ENCODE peak calls at places on chromosomes 6 and 20, in eight cellular contexts. G is stomach, W is kidney epithelial cell, Z is astrocyte of the spinal cord, B is testis, V is fibroblast of the aortic adventitia, T is lower leg skin, S is pancreas. M is an unnamed sample.

GRCh38 chr6:120786682-120787081 is 547.6 kb downstream of the TBC1D32 start:
- DNase-seq in G (no peak), W (no peak), Z (no peak), B (no peak), V (no peak), T (no peak), S (peak), M (no peak)

GRCh38 chr6:30998785-30999184 is 11.5 kb upstream of the MUC22 start:
- DNase-seq in G (no peak), W (no peak), Z (no peak), B (no peak), V (no peak), T (no peak), S (no peak), M (no peak)

GRCh38 chr20:41524980-41525613 is 93.1 kb downstream of the CHD6 start:
- DNase-seq in G (peak), W (peak), Z (peak), B (peak), V (peak), T (peak), S (peak), M (peak)

GRCh38 chr20:1877604-1878195 is 17.5 kb upstream of the SIRPA start:
- DNase-seq in G (no peak), W (no peak), Z (no peak), B (no peak), V (no peak), T (no peak), S (no peak), M (no peak)

GRCh38 chr20:20895537-20895936 is 183.1 kb upstream of the RALGAPA2 start:
- DNase-seq in G (no peak), W (peak), Z (no peak), B (no peak), V (no peak), T (no peak), S (no peak), M (no peak)

GRCh38 chr20:16314722-16315121 is 258.5 kb downstream of the KIF16B start:
- DNase-seq in G (no peak), W (no peak), Z (no peak), B (no peak), V (no peak), T (no peak), S (no peak), M (no peak)

GRCh38 chr6:161917645-161918044 is 643.8 kb upstream of the AGPAT4 start:
- DNase-seq in G (no peak), W (no peak), Z (peak), B (no peak), V (no peak), T (no peak), S (no peak), M (no peak)

GRCh38 chr6:148962854-148963515 is 216.2 kb downstream of the UST start:
- DNase-seq in G (no peak), W (no peak), Z (no peak), B (no peak), V (no peak), T (no peak), S (no peak), M (no peak)

GRCh38 chr6:104855507-104855906 is 4.2 kb downstream of the HACE1 start:
- DNase-seq in G (no peak), W (no peak), Z (peak), B (no peak), V (peak), T (no peak), S (no peak), M (no peak)

GRCh38 chr6:154937306-154938244 is 57.5 kb upstream of the TIAM2 start:
- DNase-seq in G (no peak), W (no peak), Z (peak), B (no peak), V (peak), T (no peak), S (no peak), M (peak)

GRCh38 chr6:143962644-143962929 is 45.5 kb downstream of the PLAGL1 start:
- DNase-seq in G (no peak), W (no peak), Z (peak), B (peak), V (peak), T (no peak), S (no peak), M (peak)

GRCh38 chr6:127695108-127695507 is 118.1 kb downstream of the C6orf58 start:
- DNase-seq in G (no peak), W (no peak), Z (no peak), B (no peak), V (no peak), T (no peak), S (peak), M (no peak)

GRCh38 chr6:104705095-104705707 is 154.5 kb downstream of the HACE1 start:
- DNase-seq in G (no peak), W (peak), Z (peak), B (no peak), V (peak), T (no peak), S (no peak), M (no peak)

GRCh38 chr6:4305056-4305455 is 169.7 kb upstream of the ECI2 start:
- DNase-seq in G (no peak), W (no peak), Z (no peak), B (no peak), V (no peak), T (no peak), S (no peak), M (no peak)

GRCh38 chr6:149233056-149233715 is 84.3 kb upstream of the TAB2 start:
- DNase-seq in G (no peak), W (peak), Z (peak), B (no peak), V (peak), T (no peak), S (no peak), M (no peak)

GRCh38 chr20:18657575-18657974 is 69.7 kb downstream of the DTD1 start:
- DNase-seq in G (no peak), W (no peak), Z (peak), B (no peak), V (peak), T (peak), S (no peak), M (no peak)

GRCh38 chr20:36917943-36918342 is 33.6 kb downstream of the SAMHD1 start:
- DNase-seq in G (no peak), W (no peak), Z (no peak), B (no peak), V (no peak), T (peak), S (no peak), M (no peak)

GRCh38 chr6:15073344-15073789 is 172.5 kb upstream of the JARID2 start:
- DNase-seq in G (no peak), W (peak), Z (no peak), B (no peak), V (no peak), T (no peak), S (no peak), M (no peak)

GRCh38 chr6:158879180-158879579 is 60.0 kb upstream of the EZR start:
- DNase-seq in G (no peak), W (no peak), Z (peak), B (no peak), V (no peak), T (no peak), S (no peak), M (no peak)

GRCh38 chr6:93859964-93860363 is 440.6 kb upstream of the EPHA7 start:
- DNase-seq in G (no peak), W (no peak), Z (no peak), B (no peak), V (no peak), T (no peak), S (no peak), M (no peak)

GRCh38 chr6:32092760-32093497 is 16.2 kb downstream of the TNXB start:
- DNase-seq in G (no peak), W (no peak), Z (peak), B (peak), V (peak), T (no peak), S (peak), M (peak)

GRCh38 chr20:52372169-52372568 is 180.6 kb upstream of the ZFP64 start:
- DNase-seq in G (no peak), W (no peak), Z (no peak), B (no peak), V (no peak), T (no peak), S (no peak), M (no peak)

GRCh38 chr6:41705996-41706835 is 29.2 kb downstream of the TFEB start:
- DNase-seq in G (peak), W (no peak), Z (peak), B (peak), V (peak), T (peak), S (no peak), M (peak)

GRCh38 chr20:1191289-1191688 is 6.5 kb upstream of the TMEM74B start:
- DNase-seq in G (no peak), W (no peak), Z (no peak), B (no peak), V (no peak), T (no peak), S (no peak), M (no peak)

GRCh38 chr6:76250666-76251065 is 178.2 kb upstream of the IMPG1 start:
- DNase-seq in G (no peak), W (no peak), Z (no peak), B (no peak), V (no peak), T (no peak), S (no peak), M (no peak)

GRCh38 chr6:130105996-130106704 is 87.8 kb downstream of the L3MBTL3 start:
- DNase-seq in G (no peak), W (no peak), Z (no peak), B (no peak), V (no peak), T (no peak), S (no peak), M (no peak)

GRCh38 chr20:38117635-38118034 is 47.4 kb downstream of the TGM2 start:
- DNase-seq in G (no peak), W (peak), Z (peak), B (no peak), V (peak), T (peak), S (no peak), M (no peak)

GRCh38 chr6:64691069-64691468 is 1016.0 kb downstream of the EYS start:
- DNase-seq in G (no peak), W (no peak), Z (no peak), B (no peak), V (no peak), T (no peak), S (no peak), M (no peak)

GRCh38 chr6:146913842-146914562 is 290.2 kb upstream of the STXBP5 start:
- DNase-seq in G (peak), W (peak), Z (peak), B (peak), V (peak), T (peak), S (no peak), M (peak)

GRCh38 chr6:28263946-28264345 is 3.0 kb upstream of the ZSCAN26 start:
- DNase-seq in G (no peak), W (no peak), Z (no peak), B (no peak), V (no peak), T (no peak), S (no peak), M (no peak)

GRCh38 chr20:9075264-9076095 is 6.6 kb downstream of the PLCB4 start:
- DNase-seq in G (no peak), W (no peak), Z (no peak), B (no peak), V (no peak), T (no peak), S (no peak), M (no peak)

GRCh38 chr6:8908638-8909037 is 473.3 kb upstream of the SLC35B3 start:
- DNase-seq in G (no peak), W (no peak), Z (no peak), B (no peak), V (no peak), T (no peak), S (no peak), M (no peak)

GRCh38 chr6:8906699-8907098 is 471.4 kb upstream of the SLC35B3 start:
- DNase-seq in G (no peak), W (no peak), Z (no peak), B (no peak), V (no peak), T (no peak), S (no peak), M (no peak)

GRCh38 chr6:8905647-8906231 is 470.4 kb upstream of the SLC35B3 start:
- DNase-seq in G (no peak), W (no peak), Z (no peak), B (no peak), V (no peak), T (no peak), S (no peak), M (no peak)

GRCh38 chr6:8904754-8905153 is 469.4 kb upstream of the SLC35B3 start:
- DNase-seq in G (no peak), W (no peak), Z (no peak), B (no peak), V (no peak), T (no peak), S (no peak), M (no peak)
- TF ChIP-seq CTCF in G (no peak), W (peak), Z (peak), B (no peak), V (no peak), T (no peak), S (no peak), M (no peak)

DNA sequence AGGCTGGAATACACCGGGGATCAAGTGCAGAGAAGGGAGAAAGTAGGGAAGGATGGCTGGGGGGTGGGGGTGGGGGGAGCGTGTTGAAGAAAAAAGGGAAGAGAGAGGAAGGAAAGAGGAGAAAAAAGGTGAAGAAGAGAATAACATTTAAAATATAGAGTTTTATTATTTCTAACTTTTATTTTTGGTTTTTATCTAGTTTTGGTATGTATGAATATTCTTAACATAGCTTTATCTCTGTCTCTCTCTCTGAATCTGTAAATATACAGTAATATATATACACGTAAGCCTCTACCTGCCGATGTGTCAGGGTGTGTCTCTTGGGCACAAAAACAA is 30.0 kb downstream of the HLA-F start:
- DNase-seq in G (no peak), W (no peak), Z (no peak), B (no peak), V (no peak), T (peak), S (no peak), M (no peak)
- H3K4me3 ChIP-seq in G (peak), W (peak), Z (peak), B (peak), V (peak), T (no peak), S (peak), M (no peak)

DNA sequence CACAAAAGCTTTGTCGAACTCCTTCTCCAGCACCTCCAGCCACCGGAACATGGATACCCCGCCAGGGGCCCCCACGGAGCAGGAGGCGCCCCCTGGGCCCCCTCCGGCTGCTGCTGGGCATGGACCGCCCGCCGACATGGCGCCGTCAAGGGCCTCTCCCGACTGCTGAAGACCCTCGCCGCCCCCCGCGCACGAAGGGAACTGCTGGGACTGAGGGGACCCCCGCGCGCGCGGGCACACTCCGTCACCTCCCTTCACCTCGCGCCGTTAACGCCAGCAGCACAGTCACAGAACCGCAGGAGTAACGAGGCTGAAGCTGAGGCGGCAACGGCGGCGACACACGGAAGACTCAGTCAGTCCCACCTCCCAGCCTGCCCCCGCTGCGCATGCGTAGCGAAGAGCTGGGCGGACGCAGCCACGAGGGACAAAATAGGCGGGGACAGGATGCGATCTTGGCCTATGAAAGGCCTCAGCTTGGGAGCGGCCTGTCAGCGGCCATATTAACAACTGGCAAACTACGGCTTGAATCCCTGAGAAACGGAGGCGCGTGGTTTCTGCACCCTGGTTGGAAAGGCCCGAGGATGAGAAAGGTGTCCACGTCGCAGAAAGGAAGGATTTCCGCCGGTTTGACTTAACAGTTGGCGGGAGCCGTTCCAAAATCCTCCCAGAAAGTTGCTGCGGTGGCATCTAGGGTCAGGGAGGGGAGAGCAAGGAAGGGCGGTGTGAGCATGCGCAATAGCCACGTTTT is at the start of gene GOPC:
- DNase-seq in G (peak), W (peak), Z (peak), B (peak), V (peak), T (peak), S (peak), M (peak)
- TF ChIP-seq CTCF in G (no peak), W (peak), Z (peak), B (no peak), V (no peak), T (no peak), S (no peak), M (no peak)

GRCh38 chr20:57473246-57474042 is 51.5 kb downstream of the CTCFL start:
- DNase-seq in G (no peak), W (no peak), Z (peak), B (no peak), V (no peak), T (no peak), S (peak), M (peak)
- H3K4me3 ChIP-seq in G (no peak), W (no peak), Z (no peak), B (no peak), V (no peak), T (no peak), S (no peak), M (no peak)

GRCh38 chr6:126091507-126091906 is 105.2 kb downstream of the TRMT11 start:
- DNase-seq in G (no peak), W (no peak), Z (peak), B (no peak), V (no peak), T (no peak), S (no peak), M (no peak)
- TF ChIP-seq CTCF in G (no peak), W (no peak), Z (no peak), B (no peak), V (no peak), T (no peak), S (no peak), M (no peak)

GRCh38 chr20:50304883-50305635 is 114.4 kb downstream of the CEBPB start:
- DNase-seq in G (peak), W (no peak), Z (peak), B (peak), V (peak), T (peak), S (peak), M (peak)

GRCh38 chr20:50305636-50306477 is 115.2 kb downstream of the CEBPB start:
- DNase-seq in G (no peak), W (no peak), Z (no peak), B (no peak), V (peak), T (peak), S (no peak), M (peak)

GRCh38 chr20:50303573-50304500 is 113.2 kb downstream of the CEBPB start:
- DNase-seq in G (peak), W (no peak), Z (peak), B (peak), V (peak), T (peak), S (peak), M (peak)

GRCh38 chr20:50302463-50303041 is 111.9 kb downstream of the CEBPB start:
- DNase-seq in G (no peak), W (no peak), Z (peak), B (no peak), V (peak), T (no peak), S (no peak), M (peak)

GRCh38 chr20:50304501-50304856 is 113.8 kb downstream of the CEBPB start:
- DNase-seq in G (no peak), W (no peak), Z (peak), B (peak), V (peak), T (peak), S (no peak), M (peak)
- H3K4me3 ChIP-seq in G (no peak), W (no peak), Z (no peak), B (no peak), V (no peak), T (no peak), S (no peak), M (no peak)

GRCh38 chr6:43725643-43726580 is 38.3 kb upstream of the MRPS18A start:
- DNase-seq in G (no peak), W (no peak), Z (no peak), B (no peak), V (no peak), T (no peak), S (no peak), M (no peak)

GRCh38 chr6:43724914-43725642 is 37.5 kb upstream of the MRPS18A start:
- DNase-seq in G (peak), W (peak), Z (peak), B (peak), V (peak), T (peak), S (peak), M (peak)

GRCh38 chr6:43724354-43724753 is 36.8 kb upstream of the MRPS18A start:
- DNase-seq in G (no peak), W (no peak), Z (no peak), B (no peak), V (no peak), T (no peak), S (no peak), M (no peak)

GRCh38 chr6:43722920-43723565 is 35.5 kb upstream of the MRPS18A start:
- DNase-seq in G (no peak), W (no peak), Z (no peak), B (no peak), V (no peak), T (no peak), S (no peak), M (no peak)

DNA sequence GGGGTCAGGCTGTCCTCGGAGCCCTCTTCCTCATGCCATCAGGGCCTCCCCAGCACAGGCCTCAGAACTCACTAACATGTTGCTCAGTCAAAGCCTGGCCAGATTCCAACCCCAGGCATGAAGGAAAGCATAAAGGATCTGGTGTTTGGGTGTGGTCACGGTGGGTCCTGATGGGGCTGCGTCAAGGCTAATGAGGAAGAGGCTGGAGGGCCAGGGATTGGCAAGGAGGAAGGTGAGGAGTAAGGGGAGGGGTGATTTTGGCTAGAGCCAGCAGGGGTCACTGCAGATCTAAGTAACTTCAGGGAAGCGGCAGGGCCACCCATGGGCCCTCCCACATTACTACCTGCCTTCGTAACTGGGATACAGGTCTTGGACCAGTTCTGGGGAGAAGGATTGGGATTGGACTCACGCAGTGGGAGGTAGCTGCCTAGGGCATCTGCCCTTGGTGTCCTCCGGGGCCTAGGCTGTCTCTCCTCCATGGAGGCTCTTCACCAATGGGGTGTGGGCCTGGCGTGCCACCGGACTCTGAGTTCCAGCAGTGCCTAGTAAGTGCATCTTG is 36.2 kb upstream of the MRPS18A start:
- DNase-seq in G (peak), W (no peak), Z (peak), B (peak), V (peak), T (peak), S (peak), M (peak)
- TF ChIP-seq CTCF in G (peak), W (peak), Z (peak), B (peak), V (peak), T (no peak), S (peak), M (peak)

GRCh38 chr6:73180718-73181619 is 44.3 kb downstream of the KHDC1L start:
- DNase-seq in G (no peak), W (peak), Z (peak), B (no peak), V (peak), T (no peak), S (no peak), M (peak)
- H3K4me3 ChIP-seq in G (peak), W (peak), Z (peak), B (no peak), V (peak), T (no peak), S (no peak), M (no peak)

DNA sequence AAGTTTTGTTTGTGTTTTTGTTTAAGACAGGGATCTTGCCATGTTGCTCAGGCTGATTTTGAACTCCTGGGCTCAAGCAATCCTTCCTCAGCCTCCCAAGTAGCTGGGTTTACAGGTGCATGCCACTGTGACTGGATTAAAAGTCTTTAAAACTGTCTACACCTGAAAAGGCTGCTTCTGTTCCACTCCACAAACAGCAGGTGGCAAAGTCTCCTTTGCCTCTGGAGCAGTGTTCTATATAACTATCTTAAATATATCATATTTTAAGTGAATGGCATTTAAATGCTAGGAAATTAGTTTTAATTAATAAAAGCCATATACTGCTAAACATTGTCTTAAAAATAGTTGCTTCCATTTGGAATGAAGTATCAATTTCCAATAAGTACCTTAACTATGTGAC is 89.2 kb upstream of the BCLAF1 start:
- DNase-seq in G (no peak), W (no peak), Z (no peak), B (no peak), V (no peak), T (no peak), S (no peak), M (no peak)
- TF ChIP-seq CTCF in G (peak), W (peak), Z (peak), B (no peak), V (peak), T (no peak), S (no peak), M (peak)